ENCODE peak calls at places on chromosome 2, in ten cellular contexts. I is left colon; L is NCI-H1092 treated with DMSO at 0.1 percent for 48 hours; H is HT1080; D is GM19239; A is stimulated activated CD8-positive, alpha-beta memory T cell treated with anti-CD3 and anti-CD28 coated beads, Interleukin-12 subunit alpha, Interleukin-12 subunit beta, amount 100 ng/mL, for 4 hours; Z is activated gamma-delta T cell treated with Interleukin-2 at 50 U/mL for 16 hours; U is omental fat pad; S is effector memory CD8-positive, alpha-beta T cell; F is Caki2. Q is an unnamed sample.

GRCh38 chr2:149427371-149427770 is 97.0 kb downstream of the LYPD6 start:
- DNase-seq in I (no peak), L (no peak), H (no peak), D (no peak), A (no peak), Z (no peak), U (no peak), S (no peak), F (no peak), Q (no peak)

GRCh38 chr2:201699384-201699783 is 940 bp upstream of the MPP4 start:
- DNase-seq in I (no peak), L (no peak), H (no peak), D (no peak), A (no peak), Z (no peak), U (no peak), S (no peak), F (no peak), Q (no peak)

GRCh38 chr2:129484999-129485398 is 494.5 kb upstream of the RAB6C start:
- DNase-seq in I (no peak), L (no peak), H (no peak), D (no peak), A (no peak), Z (no peak), U (no peak), S (no peak), F (no peak), Q (no peak)

GRCh38 chr2:160367887-160368286 is 125.7 kb downstream of the RBMS1 start:
- DNase-seq in I (no peak), L (no peak), H (peak), D (no peak), A (no peak), Z (no peak), U (no peak), S (no peak), F (peak), Q (peak)

GRCh38 chr2:232330068-232330999 is 48.2 kb upstream of the ALPP start:
- DNase-seq in I (no peak), L (no peak), H (no peak), D (no peak), A (no peak), Z (no peak), U (no peak), S (no peak), F (no peak), Q (no peak)

GRCh38 chr2:76169985-76170384 is 459.3 kb upstream of the GCFC2 start:
- DNase-seq in I (no peak), L (no peak), H (no peak), D (no peak), A (no peak), Z (no peak), U (no peak), S (no peak), F (no peak), Q (no peak)

GRCh38 chr2:216596234-216596985 is 36.8 kb upstream of the IGFBP2 start:
- DNase-seq in I (peak), L (peak), H (peak), D (no peak), A (no peak), Z (no peak), U (no peak), S (no peak), F (no peak), Q (peak)

GRCh38 chr2:101741775-101742520 is 44.4 kb downstream of the MAP4K4 start:
- DNase-seq in I (no peak), L (no peak), H (no peak), D (no peak), A (no peak), Z (no peak), U (no peak), S (no peak), F (no peak), Q (no peak)

GRCh38 chr2:98157557-98157956 is 70.6 kb downstream of the VWA3B start:
- DNase-seq in I (peak), L (no peak), H (no peak), D (no peak), A (no peak), Z (no peak), U (no peak), S (no peak), F (no peak), Q (no peak)

GRCh38 chr2:99488999-99489757 is 639 bp downstream of the REV1 start:
- DNase-seq in I (peak), L (peak), H (peak), D (peak), A (peak), Z (peak), U (peak), S (peak), F (peak), Q (peak)

GRCh38 chr2:143842836-143843235 is 677.1 kb downstream of the ZEB2 start:
- DNase-seq in I (no peak), L (no peak), H (no peak), D (no peak), A (no peak), Z (no peak), U (no peak), S (no peak), F (no peak), Q (no peak)

GRCh38 chr2:134594399-134594798 is 124.4 kb downstream of the TMEM163 start:
- DNase-seq in I (no peak), L (peak), H (no peak), D (no peak), A (no peak), Z (no peak), U (no peak), S (no peak), F (no peak), Q (no peak)

GRCh38 chr2:185188656-185189055 is 549.9 kb upstream of the FSIP2 start:
- DNase-seq in I (no peak), L (no peak), H (no peak), D (no peak), A (no peak), Z (no peak), U (no peak), S (no peak), F (peak), Q (no peak)

Q was measured in fibroblast of villous mesenchyme.